ENCODE peak calls at places on chromosomes 11 and 22, in four cellular contexts. S is EL, G is cardiac muscle cell, V is astrocyte of the cerebellum. T is an unnamed sample.

GRCh38 chr22:27989758-27990450 is 70.8 kb upstream of the PITPNB start:
- DNase-seq in S (no peak), G (no peak), V (no peak), T (no peak)

GRCh38 chr11:70415642-70416395 is 17.5 kb downstream of the CTTN start:
- DNase-seq in S (peak), G (no peak), V (no peak), T (no peak)

GRCh38 chr11:59197990-59198389 is 14.7 kb downstream of the MPEG1 start:
- DNase-seq in S (no peak), G (peak), V (no peak), T (peak)

GRCh38 chr22:48572951-48573350 is 1254.7 kb downstream of the BRD1 start:
- DNase-seq in S (no peak), G (no peak), V (no peak), T (no peak)

GRCh38 chr11:3609416-3610265 is 32.2 kb downstream of the ART5 start:
- DNase-seq in S (peak), G (peak), V (no peak), T (no peak)

GRCh38 chr11:3037041-3037944 is 19.9 kb downstream of the CARS1 start:
- DNase-seq in S (peak), G (peak), V (peak), T (no peak)

GRCh38 chr11:113448311-113448666 is 26.9 kb downstream of the DRD2 start:
- DNase-seq in S (no peak), G (no peak), V (no peak), T (no peak)

GRCh38 chr11:74318241-74318932 is 6.9 kb upstream of the P4HA3 start:
- DNase-seq in S (peak), G (no peak), V (peak), T (no peak)

GRCh38 chr22:22080270-22080669 is 97.7 kb upstream of the TOP3B start:
- DNase-seq in S (no peak), G (no peak), V (no peak), T (no peak)

GRCh38 chr11:98099371-98099770 is 921.4 kb upstream of the CNTN5 start:
- DNase-seq in S (no peak), G (no peak), V (no peak), T (no peak)

GRCh38 chr22:34430386-34430785 is 510.1 kb upstream of the LARGE1 start:
- DNase-seq in S (no peak), G (no peak), V (no peak), T (no peak)

GRCh38 chr11:34605481-34606325 is 15.2 kb upstream of the EHF start:
- DNase-seq in S (no peak), G (no peak), V (no peak), T (no peak)

GRCh38 chr11:132987936-132988335 is 544.4 kb downstream of the OPCML start:
- DNase-seq in S (peak), G (peak), V (peak), T (no peak)

GRCh38 chr22:35749808-35750207 is 32.1 kb downstream of the APOL5 start:
- DNase-seq in S (peak), G (no peak), V (peak), T (no peak)

GRCh38 chr22:19800306-19800705 is 39.7 kb downstream of the TBX1 start:
- DNase-seq in S (no peak), G (no peak), V (no peak), T (no peak)

GRCh38 chr11:796565-797299 is 1.3 kb downstream of the SLC25A22 start:
- DNase-seq in S (no peak), G (no peak), V (no peak), T (no peak)

GRCh38 chr11:108858624-108859023 is 193.8 kb downstream of the DDX10 start:
- DNase-seq in S (no peak), G (no peak), V (no peak), T (no peak)

GRCh38 chr11:65181569-65182257 is at the start of gene CAPN1:
- DNase-seq in S (peak), G (peak), V (no peak), T (no peak)

GRCh38 chr11:34792814-34793241 is 123.4 kb downstream of the APIP start:
- DNase-seq in S (no peak), G (no peak), V (no peak), T (no peak)

GRCh38 chr11:3218483-3219280 is at the start of gene MRGPRG:
- DNase-seq in S (no peak), G (no peak), V (no peak), T (no peak)

GRCh38 chr11:43992834-43993637 is 50.6 kb downstream of the C11orf96 start:
- DNase-seq in S (no peak), G (peak), V (peak), T (no peak)

GRCh38 chr22:47561766-47562165 is 799.3 kb downstream of the TBC1D22A start:
- DNase-seq in S (no peak), G (no peak), V (no peak), T (no peak)

GRCh38 chr11:78560066-78560597 is 14.5 kb downstream of the NARS2 start:
- DNase-seq in S (no peak), G (no peak), V (no peak), T (no peak)

GRCh38 chr22:42074153-42074750 is at the start of gene PHETA2:
- DNase-seq in S (peak), G (peak), V (no peak), T (no peak)

GRCh38 chr22:36560001-36560400 is 31.0 kb upstream of the EIF3D start:
- DNase-seq in S (no peak), G (no peak), V (no peak), T (no peak)

GRCh38 chr11:112532506-112532905 is 271.8 kb upstream of the PLET1 start:
- DNase-seq in S (no peak), G (no peak), V (no peak), T (no peak)

GRCh38 chr11:75429902-75430691 is 2.9 kb downstream of the KLHL35 start:
- DNase-seq in S (peak), G (peak), V (peak), T (no peak)

GRCh38 chr11:12674936-12675696 is 895 bp downstream of the TEAD1 start:
- DNase-seq in S (peak), G (peak), V (no peak), T (no peak)

GRCh38 chr22:45888221-45889092 is 88.5 kb downstream of the WNT7B start:
- DNase-seq in S (no peak), G (no peak), V (no peak), T (no peak)

GRCh38 chr11:84564180-84564866 is 1062.8 kb downstream of the DLG2 start:
- DNase-seq in S (peak), G (peak), V (peak), T (no peak)

GRCh38 chr22:29115682-29116313 is 43.0 kb downstream of the KREMEN1 start:
- DNase-seq in S (no peak), G (peak), V (no peak), T (no peak)

GRCh38 chr11:60971520-60971919 is at the start of gene CD6:
- DNase-seq in S (no peak), G (no peak), V (no peak), T (no peak)

GRCh38 chr11:117828641-117829368 is 4.3 kb upstream of the FXYD2 start:
- DNase-seq in S (peak), G (peak), V (peak), T (no peak)

GRCh38 chr11:1771700-1772099 is 8.0 kb upstream of the CTSD start:
- DNase-seq in S (peak), G (peak), V (no peak), T (no peak)

T was measured in brain pericyte.